ENCODE peak calls at places on chromosomes 2 and 18, in four cellular contexts. C is HFF-Myc, G is Peyer's patch, D is cardiac fibroblast. A is an unnamed sample.

GRCh38 chr2:136006658-136007057 is 21.2 kb upstream of the DARS1 start:
- DNase-seq in C (no peak), G (no peak), D (no peak), A (no peak)

GRCh38 chr18:55838322-55838721 is 250.3 kb upstream of the TCF4 start:
- DNase-seq in C (no peak), G (no peak), D (no peak), A (no peak)

GRCh38 chr2:134200024-134200423 is 53.8 kb upstream of the MGAT5 start:
- DNase-seq in C (no peak), G (no peak), D (no peak), A (no peak)

GRCh38 chr2:168490015-168490874 is 34.2 kb downstream of the CERS6 start:
- DNase-seq in C (peak; percentile 30), G (no peak), D (peak; percentile 63), A (no peak)

GRCh38 chr18:37309059-37309458 is 256.5 kb downstream of the CELF4 start:
- DNase-seq in C (no peak), G (no peak), D (no peak), A (no peak)

GRCh38 chr2:239291505-239292350 is 109.1 kb downstream of the HDAC4 start:
- DNase-seq in C (no peak), G (no peak), D (no peak), A (no peak)

GRCh38 chr2:101328474-101329007 is 20.0 kb upstream of the RNF149 start:
- DNase-seq in C (peak; percentile 56), G (peak; percentile 41), D (peak; percentile 47), A (no peak)

GRCh38 chr18:74946646-74947045 is 262.3 kb downstream of the PTGR3 start:
- DNase-seq in C (no peak), G (no peak), D (no peak), A (no peak)

GRCh38 chr2:199704358-199705238 is 146.4 kb downstream of the FTCDNL1 start:
- DNase-seq in C (peak; percentile 2), G (no peak), D (peak; percentile 6), A (no peak)

GRCh38 chr2:239598011-239598731 is 197.4 kb upstream of the HDAC4 start:
- DNase-seq in C (no peak), G (no peak), D (no peak), A (peak; percentile 3)

GRCh38 chr2:215870986-215871385 is 142.4 kb downstream of the MREG start:
- DNase-seq in C (no peak), G (no peak), D (no peak), A (no peak)
- TF ChIP-seq CTCF in C (peak; percentile 57), G (no peak), D (peak; percentile 45), A (no peak)

GRCh38 chr2:100292022-100292580 is 30.2 kb downstream of the LONRF2 start:
- DNase-seq in C (peak; percentile 81), G (no peak), D (peak; percentile 91), A (no peak)
- TF ChIP-seq CTCF in C (no peak), G (no peak), D (no peak), A (no peak)

GRCh38 chr18:63073481-63073880 is 246.1 kb downstream of the BCL2 start:
- DNase-seq in C (no peak), G (no peak), D (no peak), A (no peak)
- TF ChIP-seq CTCF in C (no peak), G (no peak), D (no peak), A (no peak)

GRCh38 chr2:112724611-112725525 is 4.0 kb downstream of the NT5DC4 start:
- DNase-seq in C (no peak), G (no peak), D (no peak), A (no peak)
- TF ChIP-seq CTCF in C (peak; percentile 32), G (no peak), D (peak; percentile 34), A (no peak)

GRCh38 chr2:74919827-74920226 is 38.6 kb upstream of the POLE4 start:
- DNase-seq in C (no peak), G (peak; percentile 52), D (peak; percentile 69), A (peak; percentile 72)

GRCh38 chr2:74917702-74918619 is 40.5 kb upstream of the POLE4 start:
- DNase-seq in C (no peak), G (no peak), D (peak; percentile 66), A (no peak)

GRCh38 chr2:74922592-74923227 is 35.7 kb upstream of the POLE4 start:
- DNase-seq in C (no peak), G (no peak), D (peak; percentile 85), A (no peak)

GRCh38 chr2:74924463-74925265 is 33.8 kb upstream of the POLE4 start:
- DNase-seq in C (no peak), G (no peak), D (no peak), A (no peak)

DNA sequence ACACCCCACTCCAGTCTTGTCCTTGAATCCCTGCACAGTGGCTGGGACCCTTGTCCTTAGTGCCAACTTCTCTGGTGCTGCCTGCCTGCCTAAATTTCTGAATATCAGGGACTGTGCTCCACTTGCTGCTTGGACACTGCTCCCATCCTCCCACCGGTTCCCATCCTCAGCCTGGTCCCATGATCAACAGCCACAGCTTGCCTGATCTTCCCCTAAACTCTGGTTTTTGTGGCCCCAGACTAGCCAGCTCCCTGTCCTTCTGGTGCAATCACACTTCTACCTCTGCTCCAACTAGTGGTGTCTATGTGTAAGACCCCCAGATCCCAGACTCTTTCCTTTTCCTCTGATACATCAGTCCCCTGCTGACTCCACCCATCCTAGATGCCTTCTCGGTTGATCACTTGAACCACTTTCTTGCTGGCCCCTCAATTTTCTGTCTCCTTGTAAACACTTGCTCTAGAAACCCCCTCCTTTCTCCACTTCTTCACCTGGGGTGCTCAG is 37.2 kb upstream of the POLE4 start:
- DNase-seq in C (no peak), G (no peak), D (no peak), A (no peak)
- TF ChIP-seq CTCF in C (no peak), G (no peak), D (no peak), A (no peak)

DNA sequence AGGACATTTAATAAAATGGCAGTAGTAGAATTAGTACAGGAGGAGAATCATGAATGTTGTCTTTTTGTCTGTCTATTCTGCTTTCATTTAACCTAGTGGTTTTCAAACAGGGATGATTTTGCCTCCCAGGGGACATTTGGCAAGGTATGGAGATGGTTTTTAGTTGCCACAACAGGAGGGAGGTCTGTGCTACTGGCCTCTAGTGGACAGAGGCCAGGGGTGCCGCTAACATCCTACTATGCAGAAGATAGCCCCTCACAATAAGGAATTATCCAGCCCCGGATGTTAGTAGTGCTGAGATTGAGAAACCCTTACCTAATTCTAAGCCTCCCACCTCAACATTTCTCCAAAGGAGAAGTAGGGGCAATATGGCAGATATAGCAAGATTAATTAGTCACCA is 18.3 kb downstream of the FASTKD2 start:
- DNase-seq in C (no peak), G (no peak), D (peak; percentile 10), A (no peak)
- TF ChIP-seq CTCF in C (peak; percentile 68), G (no peak), D (peak; percentile 65), A (no peak)

GRCh38 chr2:46632349-46632748 is 153.0 kb downstream of the TMEM247 start:
- DNase-seq in C (no peak), G (no peak), D (peak; percentile 77), A (no peak)
- TF ChIP-seq CTCF in C (peak; percentile 49), G (no peak), D (peak; percentile 41), A (no peak)

DNA sequence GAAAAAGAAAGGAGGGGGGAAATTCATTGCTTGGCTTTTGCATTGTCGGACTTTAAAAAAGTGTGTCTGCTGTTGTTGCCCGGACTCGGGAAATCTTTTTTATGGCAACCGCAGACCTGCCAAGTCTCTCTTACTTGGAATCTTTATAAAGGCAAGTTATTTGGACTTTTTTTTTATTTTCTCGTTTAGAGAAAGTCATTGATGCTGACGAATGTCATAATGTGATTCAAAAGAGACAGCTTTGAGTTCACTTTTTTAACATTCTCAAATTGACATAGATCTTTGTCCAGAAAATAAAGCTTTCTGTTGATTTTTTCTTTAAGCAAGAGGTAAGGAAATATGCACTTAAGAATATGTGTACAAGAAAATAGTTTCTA is 651 bp upstream of the ZNF521 start:
- DNase-seq in C (no peak), G (no peak), D (no peak), A (no peak)
- TF ChIP-seq CTCF in C (no peak), G (no peak), D (no peak), A (no peak)

A was measured in activated B cell treated with CpG ODN at 0.5 μM for 24 hours.